ENCODE peak calls at places on chromosomes 6 and 20, in five cellular contexts. V, D, Z, A and Y are unnamed samples.

GRCh38 chr6:127592964-127593363 is 16.0 kb downstream of the C6orf58 start:
- DNase-seq in V (no peak), D (no peak), Z (no peak), A (no peak), Y (no peak)

GRCh38 chr6:55853008-55854001 is 22.1 kb downstream of the BMP5 start:
- DNase-seq in V (no peak), D (no peak), Z (no peak), A (no peak), Y (no peak)

GRCh38 chr6:127833336-127833735 is 67.5 kb downstream of the THEMIS start:
- DNase-seq in V (no peak), D (no peak), Z (no peak), A (no peak), Y (no peak)

GRCh38 chr20:35146299-35146921 is 726 bp downstream of the EDEM2 start:
- DNase-seq in V (peak), D (peak), Z (peak), A (no peak), Y (no peak)

GRCh38 chr6:10453596-10453995 is 38.7 kb upstream of the TFAP2A start:
- DNase-seq in V (no peak), D (no peak), Z (no peak), A (no peak), Y (no peak)

GRCh38 chr6:106165885-106166485 is 79.8 kb downstream of the PRDM1 start:
- DNase-seq in V (peak), D (no peak), Z (peak), A (peak), Y (no peak)

GRCh38 chr6:193180-193579 is 99.1 kb upstream of the DUSP22 start:
- DNase-seq in V (no peak), D (no peak), Z (no peak), A (no peak), Y (no peak)

GRCh38 chr6:168260385-168260987 is 59.1 kb downstream of the DACT2 start:
- DNase-seq in V (no peak), D (no peak), Z (no peak), A (no peak), Y (no peak)

GRCh38 chr6:149094934-149095341 is 222.6 kb upstream of the TAB2 start:
- DNase-seq in V (no peak), D (no peak), Z (peak), A (no peak), Y (no peak)

GRCh38 chr6:129135421-129135820 is 252.5 kb downstream of the LAMA2 start:
- DNase-seq in V (no peak), D (no peak), Z (no peak), A (no peak), Y (no peak)

GRCh38 chr20:3655032-3655405 is 8.2 kb downstream of the GFRA4 start:
- DNase-seq in V (no peak), D (no peak), Z (no peak), A (no peak), Y (no peak)

GRCh38 chr6:161010418-161010817 is 18.8 kb downstream of the MAP3K4 start:
- DNase-seq in V (no peak), D (no peak), Z (peak), A (peak), Y (no peak)

GRCh38 chr20:35523298-35523888 is 6.1 kb downstream of the C20orf173 start:
- DNase-seq in V (no peak), D (no peak), Z (no peak), A (no peak), Y (no peak)

GRCh38 chr6:160348552-160349441 is 619 bp downstream of the SLC22A3 start:
- DNase-seq in V (no peak), D (peak), Z (peak), A (no peak), Y (no peak)

GRCh38 chr6:170279977-170280688 is 10.7 kb downstream of the DLL1 start:
- DNase-seq in V (peak), D (peak), Z (no peak), A (no peak), Y (no peak)

GRCh38 chr6:57029213-57029612 is 17.3 kb upstream of the KIAA1586 start:
- DNase-seq in V (no peak), D (no peak), Z (no peak), A (no peak), Y (no peak)

GRCh38 chr6:170074907-170075306 is 216.0 kb downstream of the DLL1 start:
- DNase-seq in V (no peak), D (peak), Z (no peak), A (no peak), Y (no peak)

GRCh38 chr6:30832864-30833263 is 51.5 kb upstream of the DDR1 start:
- DNase-seq in V (no peak), D (no peak), Z (no peak), A (no peak), Y (no peak)

GRCh38 chr6:112743343-112743742 is 396.2 kb downstream of the RFPL4B start:
- DNase-seq in V (no peak), D (no peak), Z (peak), A (no peak), Y (no peak)

GRCh38 chr6:77463308-77463880 is at the start of gene HTR1B:
- DNase-seq in V (no peak), D (peak), Z (peak), A (no peak), Y (no peak)

GRCh38 chr20:4047614-4048013 is 32.3 kb upstream of the RNF24 start:
- DNase-seq in V (no peak), D (no peak), Z (no peak), A (no peak), Y (no peak)

GRCh38 chr6:106241498-106241897 is 84.1 kb downstream of the ATG5 start:
- DNase-seq in V (no peak), D (no peak), Z (no peak), A (no peak), Y (no peak)

GRCh38 chr6:41275489-41275888 is 11.0 kb downstream of the TREM1 start:
- DNase-seq in V (no peak), D (no peak), Z (no peak), A (no peak), Y (no peak)

GRCh38 chr20:34211591-34211990 is 29.6 kb upstream of the ASIP start:
- DNase-seq in V (no peak), D (no peak), Z (no peak), A (no peak), Y (no peak)

GRCh38 chr20:49268600-49269365 is 9.1 kb downstream of the ZNFX1 start:
- DNase-seq in V (peak), D (no peak), Z (peak), A (peak), Y (no peak)

GRCh38 chr20:4245542-4245941 is 230.2 kb upstream of the RNF24 start:
- DNase-seq in V (no peak), D (no peak), Z (no peak), A (no peak), Y (no peak)

GRCh38 chr6:96089173-96089572 is 73.4 kb downstream of the FUT9 start:
- DNase-seq in V (no peak), D (no peak), Z (no peak), A (no peak), Y (no peak)

GRCh38 chr20:46346770-46347169 is 38.5 kb upstream of the CDH22 start:
- DNase-seq in V (no peak), D (no peak), Z (no peak), A (no peak), Y (no peak)

GRCh38 chr6:38504996-38505395 is 134.7 kb downstream of the BTBD9 start:
- DNase-seq in V (no peak), D (no peak), Z (no peak), A (no peak), Y (no peak)

GRCh38 chr6:35084041-35084491 is 57.1 kb downstream of the TCP11 start:
- DNase-seq in V (no peak), D (no peak), Z (no peak), A (no peak), Y (no peak)

GRCh38 chr6:109082178-109082577 is 12.5 kb downstream of the SESN1 start:
- DNase-seq in V (no peak), D (no peak), Z (peak), A (no peak), Y (peak)

GRCh38 chr20:37534401-37535157 is 6.9 kb upstream of the BLCAP start:
- DNase-seq in V (peak), D (no peak), Z (peak), A (no peak), Y (peak)

GRCh38 chr6:123415844-123416468 is 220.8 kb downstream of the TRDN start:
- DNase-seq in V (peak), D (no peak), Z (peak), A (peak), Y (peak)

GRCh38 chr20:50588034-50588736 is 78.0 kb downstream of the PTPN1 start:
- DNase-seq in V (peak), D (peak), Z (peak), A (no peak), Y (no peak)

GRCh38 chr6:90583179-90583578 is 3.7 kb downstream of the MAP3K7 start:
- DNase-seq in V (no peak), D (no peak), Z (no peak), A (no peak), Y (no peak)

GRCh38 chr20:64029293-64030117 is 6.5 kb upstream of the C20orf204 start:
- DNase-seq in V (no peak), D (no peak), Z (no peak), A (no peak), Y (no peak)

GRCh38 chr20:64025826-64026412 is 10.1 kb upstream of the C20orf204 start:
- DNase-seq in V (no peak), D (no peak), Z (no peak), A (no peak), Y (no peak)

GRCh38 chr20:64030371-64031134 is 5.4 kb upstream of the C20orf204 start:
- DNase-seq in V (no peak), D (no peak), Z (no peak), A (no peak), Y (no peak)

GRCh38 chr20:64025101-64025825 is 10.7 kb upstream of the C20orf204 start:
- DNase-seq in V (no peak), D (no peak), Z (no peak), A (no peak), Y (no peak)

GRCh38 chr20:64027981-64028685 is 7.8 kb upstream of the C20orf204 start:
- DNase-seq in V (no peak), D (no peak), Z (no peak), A (no peak), Y (no peak)
- H3K4me3 ChIP-seq in V (no peak), D (no peak), Z (no peak), A (no peak), Y (no peak)

GRCh38 chr6:122400467-122401089 is 1.1 kb downstream of the HSF2 start:
- DNase-seq in V (peak), D (no peak), Z (no peak), A (no peak), Y (no peak)

GRCh38 chr6:122400121-122400450 is 634 bp downstream of the HSF2 start:
- DNase-seq in V (no peak), D (no peak), Z (peak), A (no peak), Y (no peak)

GRCh38 chr6:122399055-122399347 is 451 bp upstream of the HSF2 start:
- DNase-seq in V (no peak), D (no peak), Z (no peak), A (no peak), Y (no peak)

GRCh38 chr6:122399348-122400120 is at the start of gene HSF2:
- DNase-seq in V (peak), D (peak), Z (peak), A (peak), Y (peak)

GRCh38 chr6:122401104-122401503 is 1.7 kb downstream of the HSF2 start:
- DNase-seq in V (no peak), D (no peak), Z (no peak), A (no peak), Y (no peak)
- H3K4me3 ChIP-seq in V (peak), D (peak), Z (no peak), A (peak), Y (no peak)

GRCh38 chr6:136226027-136226673 is 24.0 kb downstream of the MTFR2 start:
- DNase-seq in V (peak), D (peak), Z (peak), A (peak), Y (peak)
- H3K4me3 ChIP-seq in V (peak), D (peak), Z (no peak), A (no peak), Y (no peak)

GRCh38 chr20:59063358-59064213 is 21.0 kb upstream of the PRELID3B start:
- DNase-seq in V (no peak), D (no peak), Z (peak), A (peak), Y (no peak)
- H3K4me3 ChIP-seq in V (no peak), D (no peak), Z (no peak), A (peak), Y (no peak)

GRCh38 chr6:36340341-36340670 is 3.6 kb upstream of the BNIP5 start:
- DNase-seq in V (no peak), D (no peak), Z (no peak), A (no peak), Y (no peak)
- H3K4me3 ChIP-seq in V (no peak), D (no peak), Z (no peak), A (no peak), Y (no peak)

DNA sequence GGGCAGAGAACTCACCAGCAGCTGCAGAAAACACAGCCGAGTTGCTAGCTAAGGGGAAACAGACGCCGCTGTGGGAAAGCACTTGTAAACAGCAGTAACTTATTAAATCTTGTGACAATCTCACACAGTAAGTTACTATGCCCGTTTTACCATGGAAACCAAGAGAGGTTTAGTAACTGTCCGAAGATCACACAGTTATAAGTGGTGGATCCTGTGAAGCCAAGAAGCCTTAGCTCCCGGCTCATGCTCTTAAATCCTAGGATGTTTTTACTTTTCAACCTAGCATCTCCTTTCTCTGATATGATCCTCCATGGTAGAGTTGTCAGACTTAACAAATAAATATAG is 1.5 kb upstream of the SULF2 start:
- DNase-seq in V (no peak), D (no peak), Z (no peak), A (no peak), Y (no peak)
- H3K4me3 ChIP-seq in V (peak), D (peak), Z (no peak), A (no peak), Y (peak)

GRCh38 chr20:63574156-63574828 is at the start of gene HELZ2:
- DNase-seq in V (peak), D (peak), Z (peak), A (no peak), Y (no peak)

GRCh38 chr20:63574829-63575720 is 1.0 kb upstream of the HELZ2 start:
- DNase-seq in V (no peak), D (no peak), Z (no peak), A (no peak), Y (no peak)

GRCh38 chr20:63573739-63574131 is 304 bp downstream of the HELZ2 start:
- DNase-seq in V (no peak), D (no peak), Z (no peak), A (no peak), Y (no peak)

GRCh38 chr20:63572071-63572787 is 1.8 kb downstream of the HELZ2 start:
- DNase-seq in V (no peak), D (no peak), Z (no peak), A (no peak), Y (no peak)

DNA sequence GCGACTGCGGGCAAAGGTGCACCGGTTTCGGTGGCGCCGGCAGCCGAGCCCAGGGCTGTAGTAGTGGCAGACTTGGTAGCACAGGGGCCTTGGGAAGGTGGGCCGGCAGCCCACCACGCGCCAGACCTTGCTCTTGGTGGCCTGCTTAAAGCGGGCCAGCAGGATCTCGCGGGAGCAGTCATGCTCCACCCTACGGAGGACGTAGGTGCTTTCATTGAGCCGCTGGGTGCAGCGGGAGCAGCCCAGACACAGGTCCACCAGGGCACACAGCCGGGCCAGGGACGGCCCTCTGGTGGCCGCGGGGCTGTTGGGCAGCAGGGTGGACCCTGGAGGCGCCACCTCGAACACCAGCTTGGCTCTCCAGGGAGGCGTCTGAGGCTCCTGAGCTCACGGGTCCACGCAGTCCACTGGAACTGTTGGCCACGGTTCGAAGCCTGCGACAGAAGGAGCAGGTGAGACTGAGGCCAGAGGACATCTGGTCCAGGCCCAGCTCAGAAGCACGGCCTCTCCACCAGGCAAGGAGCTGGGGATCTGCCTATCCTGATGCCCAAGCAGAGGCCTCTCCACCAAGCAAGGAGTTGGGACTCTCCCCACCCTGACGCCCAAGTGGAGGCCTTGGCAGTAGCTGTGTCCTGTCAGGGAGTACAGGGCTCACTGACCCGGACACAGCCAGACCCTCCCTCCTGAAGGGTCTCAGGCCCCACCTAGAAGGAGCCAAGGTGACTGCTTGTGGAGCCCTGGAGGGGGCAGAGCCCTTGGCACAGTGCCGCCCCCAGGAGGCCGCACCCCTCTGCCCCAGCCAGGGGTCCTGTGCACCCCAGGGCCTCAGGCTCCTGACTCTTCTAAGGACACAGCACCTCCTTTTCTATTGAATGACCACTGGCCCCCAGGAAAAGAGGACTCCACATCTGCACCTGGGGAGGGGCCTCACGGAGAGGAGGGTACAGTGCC is 976 bp downstream of the HELZ2 start:
- DNase-seq in V (no peak), D (no peak), Z (no peak), A (no peak), Y (no peak)
- H3K4me3 ChIP-seq in V (peak), D (peak), Z (peak), A (peak), Y (peak)

GRCh38 chr6:144742779-144743178 is 457.6 kb downstream of the UTRN start:
- DNase-seq in V (no peak), D (no peak), Z (no peak), A (no peak), Y (no peak)

GRCh38 chr6:144746902-144747469 is 461.9 kb downstream of the UTRN start:
- DNase-seq in V (no peak), D (no peak), Z (no peak), A (no peak), Y (no peak)

GRCh38 chr6:144741659-144742058 is 456.5 kb downstream of the UTRN start:
- DNase-seq in V (no peak), D (no peak), Z (no peak), A (no peak), Y (no peak)

GRCh38 chr6:144744720-144745119 is 459.6 kb downstream of the UTRN start:
- DNase-seq in V (no peak), D (no peak), Z (no peak), A (no peak), Y (no peak)

GRCh38 chr6:144745434-144745833 is 460.3 kb downstream of the UTRN start:
- DNase-seq in V (no peak), D (no peak), Z (no peak), A (no peak), Y (no peak)
- H3K4me3 ChIP-seq in V (no peak), D (no peak), Z (no peak), A (no peak), Y (no peak)